ENCODE peak calls at places on chromosomes 3 and 15, in four cellular contexts. One of them, this sample, is unnamed.

GRCh38 chr3:57062119-57062631 is 1.7 kb downstream of the SPATA12 start:
- ATAC-seq in upper lobe of left lung: no peak
- ATAC-seq in CD8-positive, alpha-beta T cell: no peak
- ATAC-seq in heart left ventricle: peak
- ATAC-seq in this sample: no peak

GRCh38 chr3:149781216-149781615 is 11.1 kb downstream of the ANKUB1 start:
- ATAC-seq in upper lobe of left lung: peak
- ATAC-seq in CD8-positive, alpha-beta T cell: no peak
- ATAC-seq in heart left ventricle: no peak
- ATAC-seq in this sample: no peak

GRCh38 chr15:73318463-73319351 is 50.1 kb downstream of the HCN4 start:
- ATAC-seq in upper lobe of left lung: peak
- ATAC-seq in CD8-positive, alpha-beta T cell: no peak
- ATAC-seq in heart left ventricle: peak
- ATAC-seq in this sample: no peak

GRCh38 chr3:152356870-152357276 is 88.1 kb downstream of the MBNL1 start:
- ATAC-seq in upper lobe of left lung: no peak
- ATAC-seq in CD8-positive, alpha-beta T cell: peak
- ATAC-seq in heart left ventricle: peak
- ATAC-seq in this sample: no peak

GRCh38 chr15:63052961-63053698 is 10.6 kb downstream of the TPM1 start:
- ATAC-seq in upper lobe of left lung: no peak
- ATAC-seq in CD8-positive, alpha-beta T cell: no peak
- ATAC-seq in heart left ventricle: peak
- ATAC-seq in this sample: peak

GRCh38 chr3:16359331-16359730 is 94.3 kb downstream of the OXNAD1 start:
- ATAC-seq in upper lobe of left lung: peak
- ATAC-seq in CD8-positive, alpha-beta T cell: no peak
- ATAC-seq in heart left ventricle: peak
- ATAC-seq in this sample: no peak

GRCh38 chr15:29695486-29696167 is 126.6 kb downstream of the TJP1 start:
- ATAC-seq in upper lobe of left lung: no peak
- ATAC-seq in CD8-positive, alpha-beta T cell: no peak
- ATAC-seq in heart left ventricle: no peak
- ATAC-seq in this sample: no peak

GRCh38 chr3:122773856-122774535 is 19.6 kb downstream of the HSPBAP1 start:
- ATAC-seq in upper lobe of left lung: peak
- ATAC-seq in CD8-positive, alpha-beta T cell: no peak
- ATAC-seq in heart left ventricle: no peak
- ATAC-seq in this sample: no peak

GRCh38 chr3:11161666-11162065 is 7.4 kb downstream of the HRH1 start:
- ATAC-seq in upper lobe of left lung: no peak
- ATAC-seq in CD8-positive, alpha-beta T cell: no peak
- ATAC-seq in heart left ventricle: no peak
- ATAC-seq in this sample: no peak

GRCh38 chr15:42608767-42609488 is 33.5 kb downstream of the STARD9 start:
- ATAC-seq in upper lobe of left lung: no peak
- ATAC-seq in CD8-positive, alpha-beta T cell: peak
- ATAC-seq in heart left ventricle: no peak
- ATAC-seq in this sample: no peak

GRCh38 chr3:177329854-177330253 is 132.6 kb upstream of the TBL1XR1 start:
- ATAC-seq in upper lobe of left lung: no peak
- ATAC-seq in CD8-positive, alpha-beta T cell: no peak
- ATAC-seq in heart left ventricle: peak
- ATAC-seq in this sample: no peak

GRCh38 chr3:187623285-187623814 is 46.8 kb downstream of the SST start:
- ATAC-seq in upper lobe of left lung: peak
- ATAC-seq in CD8-positive, alpha-beta T cell: no peak
- ATAC-seq in heart left ventricle: no peak
- ATAC-seq in this sample: no peak

GRCh38 chr3:56700136-56700535 is 17.1 kb upstream of the TASOR start:
- ATAC-seq in upper lobe of left lung: no peak
- ATAC-seq in CD8-positive, alpha-beta T cell: no peak
- ATAC-seq in heart left ventricle: no peak
- ATAC-seq in this sample: no peak